ENCODE peak calls at places on chromosomes 3 and 15, in four cellular contexts. X is heart left ventricle, Y is neural progenitor cell, B is ovary. I is an unnamed sample. For H3K4me1, the result is how much of the 10 kb centered on the place peaks cover.

GRCh38 chr15:91265431-91265940 is 165.4 kb downstream of the SV2B start:
- DNase-seq in X (no peak), Y (no peak), B (no peak), I (no peak)

GRCh38 chr15:90594297-90594696 is 64.6 kb downstream of the CRTC3 start:
- DNase-seq in X (peak), Y (no peak), B (peak), I (peak)

GRCh38 chr15:38163651-38164050 is 89.0 kb upstream of the SPRED1 start:
- DNase-seq in X (no peak), Y (peak), B (no peak), I (no peak)

GRCh38 chr3:43231276-43232000 is 54.9 kb upstream of the SNRK start:
- DNase-seq in X (no peak), Y (no peak), B (no peak), I (no peak)

GRCh38 chr3:106963446-106963845 is 413.8 kb upstream of the CCDC54 start:
- DNase-seq in X (no peak), Y (no peak), B (no peak), I (no peak)

GRCh38 chr15:60784855-60785254 is 305.9 kb upstream of the ICE2 start:
- DNase-seq in X (no peak), Y (no peak), B (no peak), I (no peak)

GRCh38 chr3:39506863-39507262 is 39.4 kb downstream of the MOBP start:
- DNase-seq in X (no peak), Y (no peak), B (no peak), I (no peak)

GRCh38 chr3:129485681-129486056 is 42.8 kb upstream of the RHO start:
- DNase-seq in X (peak), Y (no peak), B (peak), I (no peak)

GRCh38 chr3:114770874-114771273 is 376.2 kb downstream of the ZBTB20 start:
- DNase-seq in X (no peak), Y (no peak), B (no peak), I (no peak)

GRCh38 chr3:61236556-61236955 is 14.7 kb downstream of the FHIT start:
- DNase-seq in X (no peak), Y (no peak), B (no peak), I (no peak)

GRCh38 chr15:71572452-71573053 is 237.8 kb upstream of the NR2E3 start:
- DNase-seq in X (no peak), Y (peak), B (no peak), I (peak)

GRCh38 chr3:160804762-160805161 is 48.7 kb downstream of the PPM1L start:
- DNase-seq in X (peak), Y (no peak), B (no peak), I (peak)

GRCh38 chr3:185316740-185317407 is 46.1 kb upstream of the MAP3K13 start:
- DNase-seq in X (no peak), Y (no peak), B (no peak), I (no peak)

GRCh38 chr3:145815707-145816413 is 345.1 kb downstream of the PLOD2 start:
- DNase-seq in X (no peak), Y (no peak), B (no peak), I (peak)

GRCh38 chr3:161420746-161421145 is 49.4 kb upstream of the SPTSSB start:
- DNase-seq in X (no peak), Y (peak), B (no peak), I (peak)

GRCh38 chr3:175127075-175127662 is 268.0 kb downstream of the NAALADL2 start:
- DNase-seq in X (no peak), Y (no peak), B (no peak), I (no peak)

GRCh38 chr3:127697531-127698240 is 24.9 kb downstream of the ABTB1 start:
- DNase-seq in X (peak), Y (peak), B (peak), I (peak)
- H3K4me1 ChIP-seq in X (half or more), Y (under half), B (under half), I (under half)

GRCh38 chr3:182728248-182728647 is 65.1 kb upstream of the ATP11B start:
- DNase-seq in X (no peak), Y (no peak), B (no peak), I (no peak)

GRCh38 chr3:182725372-182726251 is 67.7 kb upstream of the ATP11B start:
- DNase-seq in X (no peak), Y (peak), B (no peak), I (peak)

GRCh38 chr3:182723596-182723995 is 69.7 kb upstream of the ATP11B start:
- DNase-seq in X (no peak), Y (no peak), B (no peak), I (no peak)

GRCh38 chr3:182722938-182723337 is 70.4 kb upstream of the ATP11B start:
- DNase-seq in X (no peak), Y (no peak), B (no peak), I (no peak)

GRCh38 chr3:182726258-182727142 is 66.8 kb upstream of the ATP11B start:
- DNase-seq in X (no peak), Y (no peak), B (no peak), I (no peak)
- H3K4me3 ChIP-seq in X (no peak), Y (no peak), B (no peak), I (no peak)

DNA sequence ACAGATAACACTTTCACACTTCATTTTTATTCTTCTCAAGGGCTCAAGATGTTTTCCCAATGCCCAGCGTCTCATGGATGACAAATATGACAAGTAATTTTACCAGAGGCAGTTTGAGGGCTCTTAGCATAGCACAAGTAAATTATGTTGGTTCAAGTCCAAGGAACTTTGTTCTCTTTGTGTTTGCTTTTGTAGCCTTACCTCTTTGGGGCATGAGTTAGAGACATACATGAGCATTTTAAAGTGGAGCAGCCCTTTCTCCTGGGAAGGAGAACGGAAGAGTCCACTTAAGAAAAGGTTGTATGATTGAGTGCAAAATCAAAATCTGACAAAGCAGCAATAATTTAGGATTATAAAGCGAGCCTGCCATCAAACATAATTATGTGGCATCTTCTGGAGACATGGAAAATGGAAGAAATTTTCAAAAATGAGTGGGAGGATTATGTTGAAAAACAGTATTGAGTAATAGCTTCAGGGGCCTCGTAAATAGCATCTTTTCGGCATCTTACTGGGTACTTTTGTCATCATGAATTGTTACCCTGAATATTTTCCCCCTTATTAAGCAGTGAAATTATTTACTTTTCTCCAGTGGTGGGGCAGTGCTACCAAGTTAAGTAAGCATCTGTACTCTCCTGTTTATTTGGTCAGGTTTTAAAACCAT is 65.9 kb downstream of the PGPEP1L start:
- DNase-seq in X (no peak), Y (no peak), B (no peak), I (no peak)
- H3K4me1 ChIP-seq in X (under half), Y (under half), B (under half), I (under half)

GRCh38 chr3:190345027-190345821 is 23.0 kb upstream of the CLDN1 start:
- DNase-seq in X (peak), Y (peak), B (peak), I (peak)
- H3K4me3 ChIP-seq in X (no peak), Y (no peak), B (no peak), I (no peak)

GRCh38 chr15:57533062-57533735 is 58.5 kb upstream of the MYZAP start:
- DNase-seq in X (no peak), Y (no peak), B (no peak), I (no peak)
- H3K4me1 ChIP-seq in X (under half), Y (under half), B (under half), I (under half)

GRCh38 chr15:74374648-74375302 is 7.3 kb upstream of the CYP11A1 start:
- DNase-seq in X (no peak), Y (no peak), B (no peak), I (peak)
- H3K4me3 ChIP-seq in X (peak), Y (peak), B (peak), I (peak)

GRCh38 chr3:152348436-152349177 is 79.9 kb downstream of the MBNL1 start:
- DNase-seq in X (no peak), Y (no peak), B (no peak), I (no peak)

GRCh38 chr3:152352559-152352958 is 83.8 kb downstream of the MBNL1 start:
- DNase-seq in X (no peak), Y (peak), B (no peak), I (peak)

GRCh38 chr3:152349397-152349796 is 80.7 kb downstream of the MBNL1 start:
- DNase-seq in X (no peak), Y (no peak), B (no peak), I (no peak)

GRCh38 chr3:152350139-152350538 is 81.4 kb downstream of the MBNL1 start:
- DNase-seq in X (no peak), Y (no peak), B (no peak), I (peak)

DNA sequence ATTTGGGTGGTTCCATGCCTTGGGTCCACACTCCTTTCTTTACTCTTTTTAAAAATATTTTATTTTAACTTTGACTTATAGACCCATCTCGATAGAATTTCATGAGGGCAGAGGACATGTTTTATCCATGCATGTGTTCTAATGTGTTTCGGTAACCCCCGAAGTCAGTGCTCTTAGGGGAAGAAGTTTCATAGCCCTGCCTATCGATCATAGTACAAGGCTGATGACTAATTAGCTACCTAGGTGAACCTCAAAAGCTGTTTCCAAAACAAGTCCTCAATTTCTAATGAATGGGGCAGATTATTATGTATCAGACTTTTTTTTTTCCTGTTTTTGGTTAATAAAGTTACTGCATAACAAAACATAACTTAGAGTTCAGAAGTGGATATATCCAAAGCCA is 82.0 kb downstream of the MBNL1 start:
- DNase-seq in X (no peak), Y (no peak), B (no peak), I (no peak)
- H3K4me1 ChIP-seq in X (half or more), Y (under half), B (under half), I (under half)

GRCh38 chr15:82674873-82675272 is 27.7 kb upstream of the CPEB1 start:
- DNase-seq in X (no peak), Y (no peak), B (no peak), I (no peak)

GRCh38 chr15:82680200-82681102 is 29.2 kb downstream of the AP3B2 start:
- DNase-seq in X (no peak), Y (peak), B (peak), I (peak)

GRCh38 chr15:82681371-82681770 is 28.3 kb downstream of the AP3B2 start:
- DNase-seq in X (no peak), Y (no peak), B (no peak), I (peak)

GRCh38 chr15:82677720-82678323 is 30.7 kb upstream of the CPEB1 start:
- DNase-seq in X (no peak), Y (no peak), B (no peak), I (no peak)

GRCh38 chr15:82679626-82680199 is 30.0 kb downstream of the AP3B2 start:
- DNase-seq in X (no peak), Y (no peak), B (no peak), I (peak)
- H3K4me3 ChIP-seq in X (no peak), Y (peak), B (no peak), I (peak)

GRCh38 chr3:197959500-197959890 is 522 bp upstream of the LMLN start:
- DNase-seq in X (no peak), Y (no peak), B (no peak), I (no peak)

GRCh38 chr3:197956070-197956469 is 3.9 kb upstream of the LMLN start:
- DNase-seq in X (no peak), Y (no peak), B (no peak), I (no peak)

GRCh38 chr3:197956626-197956988 is 3.4 kb upstream of the LMLN start:
- DNase-seq in X (no peak), Y (no peak), B (no peak), I (no peak)

GRCh38 chr3:197958346-197958745 is 1.7 kb upstream of the LMLN start:
- DNase-seq in X (no peak), Y (no peak), B (no peak), I (no peak)

DNA sequence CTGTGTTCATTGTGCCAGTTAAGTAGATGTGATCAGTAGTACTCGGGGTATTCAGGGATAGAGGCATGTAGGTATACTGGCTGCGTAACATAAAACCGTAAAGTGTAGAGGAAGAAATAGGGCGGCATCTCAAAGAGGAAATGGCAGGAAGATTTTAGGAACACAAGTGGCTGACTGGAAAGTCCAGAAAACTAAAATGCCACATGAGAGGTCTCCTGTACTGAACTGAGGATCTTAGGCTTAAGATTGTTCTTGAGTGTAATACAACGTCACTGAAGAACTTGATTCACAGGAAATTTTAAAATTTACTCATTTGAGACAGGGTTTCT is 2.3 kb upstream of the LMLN start:
- DNase-seq in X (no peak), Y (no peak), B (no peak), I (no peak)
- H3K4me1 ChIP-seq in X (half or more), Y (under half), B (under half), I (under half)

GRCh38 chr15:44956388-44956787 is at the start of gene TERB2:
- DNase-seq in X (no peak), Y (no peak), B (no peak), I (peak)
- H3K4me3 ChIP-seq in X (no peak), Y (no peak), B (no peak), I (no peak)

I was measured in GM23338.